ENCODE peak calls at places on chromosomes 12 and 14, in six cellular contexts. G is heart left ventricle, P is astrocyte of the hippocampus, Y is hippocampal formation, A is GM04504, J is ACHN. O is an unnamed sample.

GRCh38 chr14:76844223-76844622 is 18.0 kb downstream of the LRRC74A start:
- DNase-seq in G (peak; percentile 80), P (peak; percentile 14), Y (no peak), A (no peak), J (no peak), O (no peak)

GRCh38 chr14:24237463-24237955 is 4.8 kb downstream of the GMPR2 start:
- DNase-seq in G (no peak), P (no peak), Y (no peak), A (no peak), J (no peak), O (no peak)

GRCh38 chr12:54201001-54201794 is 12.4 kb upstream of the SMUG1 start:
- DNase-seq in G (peak; percentile 47), P (peak; percentile 84), Y (peak; percentile 2), A (peak; percentile 62), J (peak; percentile 86), O (peak; percentile 57)

GRCh38 chr12:51196547-51196946 is 21.3 kb downstream of the POU6F1 start:
- DNase-seq in G (no peak), P (no peak), Y (no peak), A (no peak), J (no peak), O (no peak)

GRCh38 chr12:18320036-18320617 is 58.8 kb downstream of the PIK3C2G start:
- DNase-seq in G (peak; percentile 10), P (peak; percentile 80), Y (no peak), A (peak; percentile 11), J (peak; percentile 92), O (peak; percentile 91)

GRCh38 chr14:85527458-85527857 is 2.5 kb upstream of the FLRT2 start:
- DNase-seq in G (no peak), P (no peak), Y (no peak), A (no peak), J (no peak), O (no peak)

GRCh38 chr12:52975820-52976573 is 27.1 kb downstream of the KRT18 start:
- DNase-seq in G (peak; percentile 31), P (peak; percentile 35), Y (no peak), A (no peak), J (no peak), O (peak; percentile 40)

GRCh38 chr12:2998789-2999264 is 39.6 kb downstream of the TEAD4 start:
- DNase-seq in G (peak; percentile 87), P (peak; percentile 84), Y (no peak), A (peak; percentile 39), J (peak; percentile 57), O (no peak)

GRCh38 chr12:15216036-15216889 is 5.0 kb downstream of the RERG start:
- DNase-seq in G (no peak), P (no peak), Y (no peak), A (no peak), J (no peak), O (peak; percentile 35)

GRCh38 chr12:99745106-99745505 is 97.6 kb downstream of the GARIN6 start:
- DNase-seq in G (no peak), P (no peak), Y (no peak), A (no peak), J (no peak), O (no peak)

GRCh38 chr12:40032433-40033259 is 73.2 kb downstream of the SLC2A13 start:
- DNase-seq in G (no peak), P (no peak), Y (no peak), A (no peak), J (no peak), O (no peak)

GRCh38 chr14:24311837-24312615 is 724 bp downstream of the LTB4R start:
- DNase-seq in G (no peak), P (no peak), Y (no peak), A (no peak), J (no peak), O (peak; percentile 92)

O was measured in renal cortical epithelial cell.